ENCODE peak calls at places on chromosomes 4 and X, in ten cellular contexts. One of them, this sample, is unnamed.
A peak's percentile ranks its signal among the peaks of the same experiment; 100 is the strongest.

GRCh38 chr4:34105311-34105710 is 2139.0 kb downstream of the ARAP2 start:
- DNase-seq in BE2C: no peak
- DNase-seq in fibroblast of lung: peak; percentile 10
- DNase-seq in AG04450: no peak
- DNase-seq in astrocyte: peak; percentile 2
- DNase-seq in PC-3: no peak
- DNase-seq in psoas muscle: no peak
- DNase-seq in right atrium auricular region: no peak
- DNase-seq in uterus: no peak
- DNase-seq in CD8-positive, alpha-beta T cell: no peak
- DNase-seq in this sample: peak; percentile 57

GRCh38 chrX:2502120-2502667 is 1.4 kb upstream of the DHRSX start:
- DNase-seq in PC-3: no peak
- DNase-seq in AG04450: no peak
- DNase-seq in astrocyte: no peak
- DNase-seq in uterus: no peak
- DNase-seq in CD8-positive, alpha-beta T cell: no peak
- DNase-seq in BE2C: no peak
- DNase-seq in right atrium auricular region: no peak
- DNase-seq in psoas muscle: no peak
- DNase-seq in fibroblast of lung: no peak
- DNase-seq in this sample: no peak

GRCh38 chr4:78560296-78560963 is 8.9 kb downstream of the ANXA3 start:
- DNase-seq in AG04450: peak; percentile 52
- DNase-seq in CD8-positive, alpha-beta T cell: no peak
- DNase-seq in BE2C: no peak
- DNase-seq in PC-3: peak; percentile 60
- DNase-seq in right atrium auricular region: no peak
- DNase-seq in fibroblast of lung: peak; percentile 95
- DNase-seq in psoas muscle: no peak
- DNase-seq in uterus: no peak
- DNase-seq in astrocyte: peak; percentile 95
- DNase-seq in this sample: peak; percentile 91

GRCh38 chr4:76964769-76965168 is 15.2 kb downstream of the SEPTIN11 start:
- DNase-seq in astrocyte: no peak
- DNase-seq in CD8-positive, alpha-beta T cell: no peak
- DNase-seq in fibroblast of lung: peak; percentile 54
- DNase-seq in AG04450: no peak
- DNase-seq in BE2C: no peak
- DNase-seq in right atrium auricular region: no peak
- DNase-seq in PC-3: peak; percentile 18
- DNase-seq in uterus: no peak
- DNase-seq in psoas muscle: no peak
- DNase-seq in this sample: no peak

GRCh38 chr4:113446019-113446418 is 315.5 kb downstream of the CAMK2D start:
- DNase-seq in fibroblast of lung: peak; percentile 97
- DNase-seq in PC-3: peak; percentile 92
- DNase-seq in psoas muscle: no peak
- DNase-seq in BE2C: no peak
- DNase-seq in uterus: no peak
- DNase-seq in right atrium auricular region: no peak
- DNase-seq in CD8-positive, alpha-beta T cell: no peak
- DNase-seq in astrocyte: peak; percentile 98
- DNase-seq in AG04450: no peak
- DNase-seq in this sample: peak; percentile 99

GRCh38 chrX:10992110-10992509 is 119.0 kb upstream of the HCCS start:
- DNase-seq in psoas muscle: no peak
- DNase-seq in astrocyte: no peak
- DNase-seq in uterus: no peak
- DNase-seq in fibroblast of lung: no peak
- DNase-seq in CD8-positive, alpha-beta T cell: no peak
- DNase-seq in AG04450: no peak
- DNase-seq in PC-3: no peak
- DNase-seq in right atrium auricular region: no peak
- DNase-seq in BE2C: no peak
- DNase-seq in this sample: no peak

GRCh38 chr4:1600211-1600780 is 83.8 kb downstream of the FAM53A start:
- DNase-seq in fibroblast of lung: no peak
- DNase-seq in AG04450: no peak
- DNase-seq in uterus: no peak
- DNase-seq in PC-3: no peak
- DNase-seq in astrocyte: no peak
- DNase-seq in BE2C: no peak
- DNase-seq in right atrium auricular region: no peak
- DNase-seq in CD8-positive, alpha-beta T cell: no peak
- DNase-seq in psoas muscle: peak; percentile 31
- DNase-seq in this sample: no peak

GRCh38 chr4:180225977-180226376 is 2017.2 kb upstream of the TENM3 start:
- DNase-seq in CD8-positive, alpha-beta T cell: no peak
- DNase-seq in right atrium auricular region: no peak
- DNase-seq in uterus: no peak
- DNase-seq in AG04450: no peak
- DNase-seq in astrocyte: no peak
- DNase-seq in psoas muscle: no peak
- DNase-seq in PC-3: no peak
- DNase-seq in BE2C: no peak
- DNase-seq in fibroblast of lung: no peak
- DNase-seq in this sample: no peak

GRCh38 chr4:52173470-52174055 is 122.5 kb downstream of the SPATA18 start:
- DNase-seq in astrocyte: no peak
- DNase-seq in psoas muscle: peak; percentile 80
- DNase-seq in right atrium auricular region: no peak
- DNase-seq in BE2C: no peak
- DNase-seq in AG04450: no peak
- DNase-seq in CD8-positive, alpha-beta T cell: no peak
- DNase-seq in uterus: peak; percentile 40
- DNase-seq in PC-3: no peak
- DNase-seq in fibroblast of lung: no peak
- DNase-seq in this sample: no peak

GRCh38 chrX:132086717-132087116 is 41.1 kb downstream of the FRMD7 start:
- DNase-seq in right atrium auricular region: no peak
- DNase-seq in BE2C: no peak
- DNase-seq in fibroblast of lung: peak; percentile 24
- DNase-seq in astrocyte: peak; percentile 6
- DNase-seq in psoas muscle: no peak
- DNase-seq in PC-3: peak; percentile 65
- DNase-seq in CD8-positive, alpha-beta T cell: no peak
- DNase-seq in uterus: no peak
- DNase-seq in AG04450: no peak
- DNase-seq in this sample: peak; percentile 64

GRCh38 chrX:24231169-24231568 is 81.6 kb downstream of the ZFX start:
- DNase-seq in right atrium auricular region: no peak
- DNase-seq in uterus: no peak
- DNase-seq in PC-3: peak; percentile 63
- DNase-seq in CD8-positive, alpha-beta T cell: no peak
- DNase-seq in AG04450: peak; percentile 37
- DNase-seq in fibroblast of lung: peak; percentile 91
- DNase-seq in psoas muscle: no peak
- DNase-seq in astrocyte: peak; percentile 88
- DNase-seq in BE2C: peak; percentile 18
- DNase-seq in this sample: peak; percentile 71

GRCh38 chrX:132564026-132564425 is 75.2 kb upstream of the MBNL3 start:
- DNase-seq in BE2C: no peak
- DNase-seq in psoas muscle: no peak
- DNase-seq in fibroblast of lung: peak; percentile 13
- DNase-seq in uterus: no peak
- DNase-seq in PC-3: no peak
- DNase-seq in CD8-positive, alpha-beta T cell: no peak
- DNase-seq in AG04450: no peak
- DNase-seq in astrocyte: peak; percentile 6
- DNase-seq in right atrium auricular region: no peak
- DNase-seq in this sample: no peak

GRCh38 chrX:123088331-123088730 is 95.7 kb upstream of the GRIA3 start:
- DNase-seq in AG04450: no peak
- DNase-seq in CD8-positive, alpha-beta T cell: no peak
- DNase-seq in fibroblast of lung: no peak
- DNase-seq in BE2C: no peak
- DNase-seq in uterus: no peak
- DNase-seq in astrocyte: no peak
- DNase-seq in psoas muscle: no peak
- DNase-seq in right atrium auricular region: no peak
- DNase-seq in PC-3: no peak
- DNase-seq in this sample: peak; percentile 77

GRCh38 chrX:151852294-151852693 is 60.4 kb upstream of the MAGEA4 start:
- DNase-seq in CD8-positive, alpha-beta T cell: no peak
- DNase-seq in BE2C: no peak
- DNase-seq in AG04450: no peak
- DNase-seq in right atrium auricular region: no peak
- DNase-seq in psoas muscle: no peak
- DNase-seq in uterus: no peak
- DNase-seq in astrocyte: no peak
- DNase-seq in fibroblast of lung: no peak
- DNase-seq in PC-3: no peak
- DNase-seq in this sample: no peak
- TF ChIP-seq CTCF in CD8-positive, alpha-beta T cell: no peak
- TF ChIP-seq CTCF in BE2C: no peak
- TF ChIP-seq CTCF in AG04450: peak; percentile 9
- TF ChIP-seq CTCF in right atrium auricular region: no peak
- TF ChIP-seq CTCF in psoas muscle: no peak
- TF ChIP-seq CTCF in uterus: no peak
- TF ChIP-seq CTCF in astrocyte: no peak
- TF ChIP-seq CTCF in fibroblast of lung: no peak
- TF ChIP-seq CTCF in PC-3: no peak
- TF ChIP-seq CTCF in this sample: no peak

DNA sequence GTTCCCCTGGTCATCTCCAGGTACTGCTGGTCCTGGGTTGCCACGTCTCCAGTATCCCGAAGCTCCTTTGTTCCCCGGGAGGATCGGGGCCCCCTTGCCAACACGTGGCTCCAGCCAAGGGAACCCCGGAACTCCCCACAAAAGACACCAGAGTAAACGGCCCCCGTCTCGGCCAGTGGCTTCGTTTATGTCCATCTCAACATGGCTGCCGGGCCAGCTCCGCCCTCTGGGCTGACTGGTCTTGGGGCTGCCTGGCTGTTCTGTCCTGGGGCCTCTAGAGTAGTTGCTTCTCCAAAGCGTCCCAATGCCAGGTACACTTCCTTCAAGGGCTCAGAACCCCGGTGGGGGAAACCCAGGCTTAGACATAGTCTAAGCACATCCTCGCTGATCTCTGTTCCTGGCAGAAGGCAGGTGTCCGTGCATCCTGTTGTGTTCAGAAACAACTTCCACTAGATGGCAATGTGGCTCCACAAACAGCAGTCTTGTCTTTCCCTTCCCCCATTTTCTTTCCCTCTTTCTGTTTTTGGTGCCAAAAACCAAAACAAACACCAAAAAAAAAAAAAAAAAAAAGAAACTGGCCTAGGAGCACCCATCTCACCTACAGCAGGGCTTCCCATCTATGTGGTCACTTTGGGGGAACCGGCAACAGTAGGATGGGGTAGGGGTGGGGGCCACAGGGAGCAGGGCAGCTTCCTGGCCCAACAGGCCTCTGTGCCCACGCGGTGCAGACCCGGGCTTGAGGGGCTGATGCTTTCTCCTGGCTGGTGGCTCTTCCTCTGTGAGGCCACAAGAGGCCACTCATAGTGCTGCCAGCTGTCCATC is 35.3 kb downstream of the NBDY start:
- DNase-seq in PC-3: peak; percentile 69
- DNase-seq in AG04450: peak; percentile 47
- DNase-seq in BE2C: peak; percentile 54
- DNase-seq in CD8-positive, alpha-beta T cell: peak; percentile 37
- DNase-seq in astrocyte: peak; percentile 56
- DNase-seq in psoas muscle: peak; percentile 90
- DNase-seq in uterus: peak; percentile 78
- DNase-seq in right atrium auricular region: peak; percentile 79
- DNase-seq in fibroblast of lung: peak; percentile 62
- DNase-seq in this sample: peak; percentile 34
- H3K4me3 ChIP-seq in PC-3: no peak overlapping the region
- H3K4me3 ChIP-seq in AG04450: no peak overlapping the region
- H3K4me3 ChIP-seq in BE2C: no peak overlapping the region
- H3K4me3 ChIP-seq in CD8-positive, alpha-beta T cell: peak overlapping the region; percentile 35
- H3K4me3 ChIP-seq in astrocyte: no peak overlapping the region
- H3K4me3 ChIP-seq in psoas muscle: peak overlapping the region; percentile 91
- H3K4me3 ChIP-seq in uterus: peak overlapping the region; percentile 37
- H3K4me3 ChIP-seq in right atrium auricular region: peak overlapping the region; percentile 42
- H3K4me3 ChIP-seq in fibroblast of lung: no peak overlapping the region
- H3K4me3 ChIP-seq in this sample: no peak overlapping the region

GRCh38 chr4:181613210-181613609 is 630.0 kb upstream of the TENM3 start:
- DNase-seq in AG04450: no peak
- DNase-seq in astrocyte: no peak
- DNase-seq in fibroblast of lung: no peak
- DNase-seq in CD8-positive, alpha-beta T cell: no peak
- DNase-seq in psoas muscle: no peak
- DNase-seq in BE2C: no peak
- DNase-seq in right atrium auricular region: no peak
- DNase-seq in PC-3: no peak
- DNase-seq in uterus: no peak
- DNase-seq in this sample: no peak
- H3K27me3 ChIP-seq in AG04450: no peaks in the 10 kb centered on the region
- H3K27me3 ChIP-seq in astrocyte: no peaks in the 10 kb centered on the region
- H3K27me3 ChIP-seq in fibroblast of lung: no peaks in the 10 kb centered on the region
- H3K27me3 ChIP-seq in CD8-positive, alpha-beta T cell: no peaks in the 10 kb centered on the region
- H3K27me3 ChIP-seq in psoas muscle: no peaks in the 10 kb centered on the region
- H3K27me3 ChIP-seq in BE2C: no peaks in the 10 kb centered on the region
- H3K27me3 ChIP-seq in right atrium auricular region: no peaks in the 10 kb centered on the region
- H3K27me3 ChIP-seq in PC-3: no peaks in the 10 kb centered on the region
- H3K27me3 ChIP-seq in uterus: no peaks in the 10 kb centered on the region
- H3K27me3 ChIP-seq in this sample: no peaks in the 10 kb centered on the region

GRCh38 chr4:88212253-88212561 is 53.8 kb upstream of the ABCG2 start:
- DNase-seq in CD8-positive, alpha-beta T cell: no peak
- DNase-seq in psoas muscle: no peak
- DNase-seq in uterus: no peak
- DNase-seq in PC-3: no peak
- DNase-seq in BE2C: no peak
- DNase-seq in right atrium auricular region: no peak
- DNase-seq in AG04450: no peak
- DNase-seq in fibroblast of lung: no peak
- DNase-seq in astrocyte: no peak
- DNase-seq in this sample: no peak
- TF ChIP-seq CTCF in CD8-positive, alpha-beta T cell: peak; percentile 35
- TF ChIP-seq CTCF in psoas muscle: no peak
- TF ChIP-seq CTCF in uterus: no peak
- TF ChIP-seq CTCF in PC-3: no peak
- TF ChIP-seq CTCF in BE2C: no peak
- TF ChIP-seq CTCF in right atrium auricular region: peak; percentile 40
- TF ChIP-seq CTCF in AG04450: no peak
- TF ChIP-seq CTCF in fibroblast of lung: no peak
- TF ChIP-seq CTCF in astrocyte: no peak
- TF ChIP-seq CTCF in this sample: no peak